ENCODE peak calls at places on chromosomes 5 and 9, in four cellular contexts. T is epithelial cell of esophagus; G is CD4-positive, CD25-positive, alpha-beta regulatory T cell; B is body of pancreas. V is an unnamed sample.

GRCh38 chr9:36961051-36961450 is 73.0 kb downstream of the PAX5 start:
- DNase-seq in T (no peak), G (no peak), B (no peak), V (no peak)

GRCh38 chr5:116442095-116442534 is 132.5 kb downstream of the SEMA6A start:
- DNase-seq in T (peak), G (no peak), B (peak), V (no peak)

GRCh38 chr5:33827885-33828284 is 63.9 kb downstream of the ADAMTS12 start:
- DNase-seq in T (no peak), G (no peak), B (no peak), V (no peak)

GRCh38 chr9:120542701-120543490 is 37.1 kb downstream of the CDK5RAP2 start:
- DNase-seq in T (no peak), G (no peak), B (no peak), V (no peak)

GRCh38 chr9:37215456-37216229 is 95.3 kb downstream of the ZCCHC7 start:
- DNase-seq in T (peak), G (no peak), B (no peak), V (no peak)

GRCh38 chr9:135980926-135981630 is 19.9 kb upstream of the UBAC1 start:
- DNase-seq in T (no peak), G (no peak), B (no peak), V (peak)

GRCh38 chr5:53178830-53179229 is 69.3 kb upstream of the MOCS2 start:
- DNase-seq in T (no peak), G (no peak), B (no peak), V (no peak)

GRCh38 chr9:114097613-114098020 is 1.5 kb downstream of the KIF12 start:
- DNase-seq in T (peak), G (no peak), B (peak), V (peak)

GRCh38 chr9:109238677-109239076 is 71.6 kb upstream of the FRRS1L start:
- DNase-seq in T (peak), G (no peak), B (no peak), V (no peak)

GRCh38 chr9:109182940-109183798 is 16.1 kb upstream of the FRRS1L start:
- DNase-seq in T (peak), G (no peak), B (peak), V (peak)

GRCh38 chr9:73151653-73152382 is at the start of gene ANXA1:
- DNase-seq in T (peak), G (no peak), B (no peak), V (no peak)

GRCh38 chr9:73153793-73154227 is 2.1 kb downstream of the ANXA1 start:
- DNase-seq in T (peak), G (no peak), B (no peak), V (no peak)

GRCh38 chr9:73154271-73154670 is 2.6 kb downstream of the ANXA1 start:
- DNase-seq in T (no peak), G (no peak), B (no peak), V (no peak)

GRCh38 chr9:73152953-73153352 is 1.3 kb downstream of the ANXA1 start:
- DNase-seq in T (no peak), G (no peak), B (no peak), V (no peak)

DNA sequence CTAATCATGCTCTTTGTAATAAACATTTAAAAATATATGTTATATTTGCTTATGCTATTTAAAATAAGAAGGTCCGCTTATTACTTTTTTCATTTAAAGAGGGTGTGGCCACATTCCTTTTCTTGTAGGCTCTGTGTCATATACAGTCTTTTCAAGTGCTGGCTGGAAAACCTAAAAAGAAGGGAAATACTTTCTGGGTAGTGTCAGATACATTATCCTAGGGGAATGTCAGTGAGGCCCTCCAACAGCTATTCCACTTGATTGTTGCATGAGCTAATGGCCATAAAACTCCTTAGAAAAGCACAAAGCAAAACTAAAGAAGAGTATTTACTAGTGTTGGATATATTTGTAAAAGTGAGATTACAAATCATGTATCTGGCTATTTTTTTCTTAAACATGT is 780 bp downstream of the ANXA1 start:
- DNase-seq in T (peak), G (no peak), B (no peak), V (no peak)
- H3K4me3 ChIP-seq in T (peak), G (peak), B (no peak), V (peak)

GRCh38 chr5:113384787-113385186 is 50.0 kb downstream of the TSSK1B start:
- DNase-seq in T (no peak), G (no peak), B (no peak), V (no peak)
- H3K4me3 ChIP-seq in T (no peak), G (no peak), B (no peak), V (no peak)

GRCh38 chr5:150183436-150183835 is 6.4 kb upstream of the SLC6A7 start:
- DNase-seq in T (no peak), G (no peak), B (no peak), V (no peak)
- H3K4me3 ChIP-seq in T (no peak), G (no peak), B (no peak), V (no peak)

GRCh38 chr5:150303070-150303595 is 428 bp upstream of the ARSI start:
- DNase-seq in T (no peak), G (no peak), B (no peak), V (no peak)

GRCh38 chr5:150301901-150302300 is 804 bp downstream of the ARSI start:
- DNase-seq in T (no peak), G (no peak), B (no peak), V (no peak)

GRCh38 chr5:150303660-150304411 is 1.1 kb upstream of the ARSI start:
- DNase-seq in T (no peak), G (no peak), B (no peak), V (no peak)

GRCh38 chr5:150301170-150301505 is 1.6 kb downstream of the ARSI start:
- DNase-seq in T (peak), G (no peak), B (no peak), V (no peak)

GRCh38 chr5:150302301-150303069 is at the start of gene ARSI:
- DNase-seq in T (peak), G (no peak), B (peak), V (no peak)
- H3K4me3 ChIP-seq in T (peak), G (no peak), B (no peak), V (peak)

GRCh38 chr9:123343428-123344272 is 12.3 kb upstream of the CRB2 start:
- DNase-seq in T (peak), G (no peak), B (no peak), V (no peak)
- H3K4me3 ChIP-seq in T (no peak), G (no peak), B (no peak), V (no peak)

GRCh38 chr5:174723979-174724483 is 351 bp upstream of the MSX2 start:
- DNase-seq in T (no peak), G (no peak), B (no peak), V (peak)
- H3K4me3 ChIP-seq in T (peak), G (peak), B (no peak), V (peak)

GRCh38 chr5:160162910-160163309 is 43.7 kb upstream of the PWWP2A start:
- DNase-seq in T (no peak), G (no peak), B (no peak), V (no peak)
- H3K4me3 ChIP-seq in T (no peak), G (no peak), B (no peak), V (no peak)

V was measured in testis.